ENCODE peak calls at places on chromosomes 12 and 14, in five cellular contexts. V, Z, G, D and J are unnamed samples.

GRCh38 chr12:22672951-22673350 is 48.0 kb downstream of the ETNK1 start:
- DNase-seq in V (no peak), Z (no peak), D (no peak), G (no peak), J (peak; percentile 46)

GRCh38 chr12:53611304-53611703 is 14.9 kb downstream of the ATF7 start:
- DNase-seq in V (no peak), Z (no peak), D (no peak), G (no peak), J (no peak)

GRCh38 chr12:11581179-11581755 is 68.2 kb upstream of the ETV6 start:
- DNase-seq in V (no peak), G (peak; percentile 66), D (peak; percentile 92), Z (peak; percentile 60), J (peak; percentile 72)

GRCh38 chr12:49022558-49023178 is 4.1 kb upstream of the PRKAG1 start:
- DNase-seq in Z (no peak), G (no peak), V (no peak), D (no peak), J (no peak)

GRCh38 chr12:118122264-118122663 is 13.7 kb upstream of the PEBP1 start:
- DNase-seq in Z (no peak), G (no peak), D (no peak), V (no peak), J (no peak)

GRCh38 chr12:76426160-76426559 is 77.9 kb upstream of the BBS10 start:
- DNase-seq in Z (no peak), V (no peak), D (no peak), G (no peak), J (no peak)

GRCh38 chr14:57634335-57634734 is 140.7 kb upstream of the CCDC198 start:
- DNase-seq in G (no peak), Z (no peak), D (peak; percentile 77), V (no peak), J (no peak)

GRCh38 chr14:68145539-68145938 is 326.0 kb downstream of the RAD51B start:
- DNase-seq in Z (no peak), G (no peak), D (no peak), V (no peak), J (peak; percentile 47)

GRCh38 chr14:61296707-61297502 is 15.8 kb upstream of the TMEM30B start:
- DNase-seq in D (peak; percentile 70), V (no peak), Z (no peak), G (no peak), J (peak; percentile 38)

GRCh38 chr12:52380271-52380694 is 5.2 kb downstream of the KRT84 start:
- DNase-seq in D (peak; percentile 63), Z (no peak), G (peak; percentile 67), V (peak; percentile 81), J (peak; percentile 16)

GRCh38 chr12:32083489-32083888 is 23.2 kb upstream of the BICD1 start:
- DNase-seq in V (no peak), G (no peak), D (no peak), Z (no peak), J (peak; percentile 61)

GRCh38 chr12:69240625-69240984 is 1.2 kb downstream of the CPSF6 start:
- DNase-seq in Z (no peak), G (no peak), V (no peak), D (peak; percentile 21), J (peak; percentile 14)

GRCh38 chr14:67883717-67884116 is 64.1 kb downstream of the RAD51B start:
- DNase-seq in Z (no peak), V (no peak), D (peak; percentile 53), G (no peak), J (peak; percentile 34)

GRCh38 chr14:91415794-91416743 is 1.6 kb downstream of the CCDC88C start:
- DNase-seq in D (no peak), G (no peak), V (no peak), Z (no peak), J (no peak)

GRCh38 chr12:110165540-110166159 is 41.5 kb downstream of the IFT81 start:
- DNase-seq in V (peak; percentile 45), D (peak; percentile 56), G (no peak), Z (no peak), J (no peak)

GRCh38 chr14:29603721-29604120 is 323.9 kb downstream of the PRKD1 start:
- DNase-seq in G (no peak), Z (no peak), V (no peak), D (no peak), J (no peak)

GRCh38 chr14:80948291-80948690 is 6.8 kb upstream of the CEP128 start:
- DNase-seq in Z (no peak), V (no peak), D (no peak), G (no peak), J (no peak)

GRCh38 chr12:94231718-94232117 is 83.3 kb downstream of the PLXNC1 start:
- DNase-seq in V (no peak), Z (no peak), G (peak; percentile 6), D (no peak), J (no peak)

GRCh38 chr14:63908667-63909264 is 56.0 kb downstream of the SYNE2 start:
- DNase-seq in V (no peak), D (no peak), Z (no peak), G (no peak), J (no peak)

GRCh38 chr14:63902375-63902976 is 49.7 kb downstream of the SYNE2 start:
- DNase-seq in V (no peak), G (no peak), Z (no peak), D (no peak), J (no peak)

GRCh38 chr14:63905370-63905769 is 52.6 kb downstream of the SYNE2 start:
- DNase-seq in V (no peak), D (no peak), Z (no peak), G (no peak), J (no peak)

GRCh38 chr14:63901434-63902085 is 48.8 kb downstream of the SYNE2 start:
- DNase-seq in Z (no peak), D (peak; percentile 45), V (no peak), G (no peak), J (peak; percentile 67)

GRCh38 chr14:63904724-63905123 is 51.9 kb downstream of the SYNE2 start:
- DNase-seq in Z (no peak), V (no peak), G (no peak), D (no peak), J (no peak)
- H2BK12ac ChIP-seq in Z (no peak overlapping the region), V (no peak overlapping the region), G (no peak overlapping the region), D (no peak overlapping the region), J (no peak overlapping the region)

DNA sequence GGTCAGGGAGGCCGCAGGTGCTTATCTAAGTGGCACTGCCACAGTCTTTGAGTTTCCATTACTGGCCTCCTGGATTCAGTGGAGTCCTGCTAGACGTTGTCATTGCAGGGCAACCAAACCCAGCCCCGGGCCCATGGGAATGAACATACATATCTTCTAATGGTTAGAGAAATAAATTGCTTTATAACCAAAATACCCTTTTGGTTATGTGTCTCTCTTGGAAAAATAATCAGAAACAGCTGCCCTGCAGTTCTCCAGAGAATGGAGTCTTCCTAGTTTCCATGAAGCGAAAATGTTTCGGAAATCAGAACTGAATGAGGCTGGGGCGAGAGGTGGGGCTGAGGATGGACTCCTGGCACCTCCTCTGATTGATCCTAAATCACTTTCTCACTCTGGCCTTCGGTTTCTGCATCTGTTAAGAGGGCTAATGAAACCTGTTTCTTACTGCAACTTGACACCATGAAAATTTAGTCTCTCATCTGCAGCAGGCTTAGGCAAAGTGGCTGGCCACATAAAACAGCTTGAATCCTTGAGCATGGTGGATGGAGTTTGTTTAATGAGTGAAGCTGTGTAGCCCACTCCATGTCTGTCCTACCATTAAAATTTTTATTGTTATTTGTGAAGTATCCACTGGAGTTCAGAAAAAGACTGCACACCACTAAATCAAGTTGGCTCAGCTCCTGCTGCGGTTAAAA is 198.8 kb downstream of the CACNA1C start:
- DNase-seq in Z (no peak), G (no peak), V (no peak), D (no peak), J (no peak)
- H2BK12ac ChIP-seq in Z (no peak overlapping the region), G (no peak overlapping the region), V (no peak overlapping the region), D (no peak overlapping the region), J (peak overlapping the region; percentile 97)

DNA sequence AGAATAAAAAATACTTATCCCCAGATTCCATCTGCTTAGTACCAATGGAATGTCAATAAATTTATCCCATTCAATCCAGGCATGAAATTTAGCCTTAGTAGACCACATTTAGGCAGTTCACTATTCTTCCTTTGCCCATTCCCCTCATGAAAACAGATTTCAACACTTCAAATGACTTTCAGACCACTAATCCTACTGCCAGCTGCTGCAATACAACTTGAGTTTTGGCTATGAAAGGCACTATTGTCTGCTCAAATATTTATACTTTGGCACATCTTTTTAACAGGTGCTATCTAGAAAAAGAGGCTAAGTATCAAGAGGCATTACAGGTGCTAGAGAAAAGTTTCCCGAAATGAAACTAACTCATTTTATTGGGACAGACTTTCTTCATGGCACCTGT is 499.8 kb downstream of the C12orf50 start:
- DNase-seq in D (no peak), G (no peak), V (no peak), Z (no peak), J (no peak)
- H2BK12ac ChIP-seq in D (no peak overlapping the region), G (no peak overlapping the region), V (no peak overlapping the region), Z (no peak overlapping the region), J (no peak overlapping the region)

GRCh38 chr12:42801271-42801670 is 211.7 kb upstream of the PRICKLE1 start:
- DNase-seq in G (no peak), V (no peak), D (no peak), Z (no peak), J (no peak)

GRCh38 chr12:42807766-42808165 is 218.2 kb upstream of the PRICKLE1 start:
- DNase-seq in Z (no peak), D (no peak), G (no peak), V (no peak), J (no peak)

GRCh38 chr12:42802688-42803279 is 213.2 kb upstream of the PRICKLE1 start:
- DNase-seq in Z (no peak), D (no peak), V (no peak), G (no peak), J (no peak)

GRCh38 chr12:42807251-42807650 is 217.7 kb upstream of the PRICKLE1 start:
- DNase-seq in V (no peak), Z (no peak), D (no peak), G (no peak), J (no peak)

DNA sequence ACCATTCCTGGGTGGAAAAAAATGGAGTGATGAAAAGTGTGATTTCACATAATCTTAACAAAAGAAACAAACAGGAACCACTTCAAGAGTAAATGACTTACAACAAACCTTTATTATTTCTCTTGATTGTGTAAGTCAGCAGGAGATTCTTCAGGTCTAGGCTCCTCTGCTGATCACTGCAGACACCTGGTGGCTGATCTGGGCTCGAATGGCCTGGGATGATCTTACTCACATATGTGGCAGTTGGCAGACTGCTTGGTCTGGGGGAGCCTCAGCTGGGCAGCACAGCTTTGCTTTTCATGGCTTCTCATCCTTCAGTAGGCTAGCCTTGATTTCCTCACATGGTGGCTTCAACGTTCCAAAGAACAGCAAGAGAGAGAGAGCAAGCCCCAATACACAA is 215.4 kb upstream of the PRICKLE1 start:
- DNase-seq in D (no peak), G (no peak), Z (no peak), V (peak; percentile 49), J (no peak)
- H2BK12ac ChIP-seq in D (peak overlapping the region; percentile 85), G (no peak overlapping the region), Z (no peak overlapping the region), V (no peak overlapping the region), J (no peak overlapping the region)